ENCODE peak calls at places on chromosome 1, in four cellular contexts. One of them, this sample, is unnamed.

GRCh38 chr1:19483261-19483660 is 2.1 kb downstream of the CAPZB start:
- DNase-seq in fibroblast of lung: no peak
- DNase-seq in endothelial cell of umbilical vein: no peak
- DNase-seq in PC-3: no peak
- DNase-seq in this sample: no peak

GRCh38 chr1:21922103-21923014 is 14.8 kb downstream of the HSPG2 start:
- DNase-seq in fibroblast of lung: no peak
- DNase-seq in endothelial cell of umbilical vein: no peak
- DNase-seq in PC-3: no peak
- DNase-seq in this sample: peak

GRCh38 chr1:183580281-183580682 is 10.0 kb downstream of the NCF2 start:
- DNase-seq in fibroblast of lung: no peak
- DNase-seq in endothelial cell of umbilical vein: peak
- DNase-seq in PC-3: peak
- DNase-seq in this sample: peak

GRCh38 chr1:66778266-66778665 is 22.8 kb downstream of the INSL5 start:
- DNase-seq in fibroblast of lung: no peak
- DNase-seq in endothelial cell of umbilical vein: no peak
- DNase-seq in PC-3: no peak
- DNase-seq in this sample: no peak

GRCh38 chr1:3638027-3638426 is 11.9 kb downstream of the WRAP73 start:
- DNase-seq in fibroblast of lung: no peak
- DNase-seq in endothelial cell of umbilical vein: no peak
- DNase-seq in PC-3: no peak
- DNase-seq in this sample: no peak

GRCh38 chr1:243850013-243850367 is at the start of gene AKT3:
- DNase-seq in fibroblast of lung: no peak
- DNase-seq in endothelial cell of umbilical vein: no peak
- DNase-seq in PC-3: no peak
- DNase-seq in this sample: peak

GRCh38 chr1:43834280-43835140 is 99.1 kb upstream of the ARTN start:
- DNase-seq in fibroblast of lung: peak
- DNase-seq in endothelial cell of umbilical vein: peak
- DNase-seq in PC-3: peak
- DNase-seq in this sample: no peak

GRCh38 chr1:173353346-173353745 is 123.8 kb upstream of the PRDX6 start:
- DNase-seq in fibroblast of lung: no peak
- DNase-seq in endothelial cell of umbilical vein: no peak
- DNase-seq in PC-3: no peak
- DNase-seq in this sample: no peak

GRCh38 chr1:96559181-96559580 is 162.4 kb upstream of the PTBP2 start:
- DNase-seq in fibroblast of lung: no peak
- DNase-seq in endothelial cell of umbilical vein: no peak
- DNase-seq in PC-3: no peak
- DNase-seq in this sample: no peak

GRCh38 chr1:104923075-104923474 is 1173.4 kb downstream of the AMY1C start:
- DNase-seq in fibroblast of lung: no peak
- DNase-seq in endothelial cell of umbilical vein: no peak
- DNase-seq in PC-3: no peak
- DNase-seq in this sample: no peak

GRCh38 chr1:236396665-236397043 is 2.6 kb downstream of the EDARADD start:
- DNase-seq in fibroblast of lung: no peak
- DNase-seq in endothelial cell of umbilical vein: no peak
- DNase-seq in PC-3: no peak
- DNase-seq in this sample: no peak

GRCh38 chr1:236395780-236396664 is 1.9 kb downstream of the EDARADD start:
- DNase-seq in fibroblast of lung: no peak
- DNase-seq in endothelial cell of umbilical vein: no peak
- DNase-seq in PC-3: no peak
- DNase-seq in this sample: peak

GRCh38 chr1:236397173-236397759 is 3.2 kb downstream of the EDARADD start:
- DNase-seq in fibroblast of lung: no peak
- DNase-seq in endothelial cell of umbilical vein: no peak
- DNase-seq in PC-3: no peak
- DNase-seq in this sample: no peak

GRCh38 chr1:236394016-236394481 is at the start of gene EDARADD:
- DNase-seq in fibroblast of lung: peak
- DNase-seq in endothelial cell of umbilical vein: no peak
- DNase-seq in PC-3: peak
- DNase-seq in this sample: no peak

DNA sequence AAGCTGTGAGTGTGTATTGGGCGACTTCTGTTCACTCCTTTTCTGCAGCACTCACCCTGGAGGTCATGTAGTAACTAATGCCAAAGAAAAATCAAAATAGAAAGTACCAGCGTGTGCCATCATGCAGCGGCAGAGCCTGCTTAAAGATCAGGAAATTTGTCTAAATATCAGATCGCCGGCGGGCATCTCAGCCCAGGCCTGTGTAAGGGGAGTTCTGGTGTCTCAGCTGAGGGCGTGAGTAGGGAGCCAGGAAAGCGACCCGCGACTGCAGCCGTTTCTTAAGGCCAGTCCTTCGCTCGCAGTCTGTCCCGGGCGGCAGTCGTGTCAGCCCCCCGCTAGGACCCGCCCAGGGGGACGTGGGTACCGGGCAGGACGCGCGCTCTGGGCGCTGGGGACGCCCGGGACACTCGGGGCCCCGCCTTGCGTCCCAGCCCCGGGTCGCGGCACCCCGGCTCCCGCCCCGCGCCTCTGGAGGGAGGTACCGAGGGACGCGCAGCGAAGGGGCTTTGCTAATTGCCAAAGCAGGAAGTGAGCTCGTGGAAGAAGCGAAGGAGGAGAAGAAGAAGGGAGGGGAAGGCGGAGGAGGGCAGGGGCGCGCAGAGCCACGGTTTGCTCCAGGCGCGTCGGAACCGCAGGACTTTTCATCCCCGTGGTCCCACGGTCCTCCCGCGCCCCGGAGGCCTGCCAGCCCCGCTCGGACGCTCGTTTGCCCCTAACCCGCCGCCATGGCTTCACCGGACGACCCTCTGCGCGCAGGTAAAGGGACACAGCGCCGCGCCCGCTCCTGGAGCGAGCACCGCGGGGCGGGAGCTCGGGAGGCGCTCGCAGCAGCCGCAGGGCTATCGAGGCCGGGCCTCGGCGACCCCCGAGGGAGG is 1.1 kb downstream of the EDARADD start:
- DNase-seq in fibroblast of lung: peak
- DNase-seq in endothelial cell of umbilical vein: peak
- DNase-seq in PC-3: peak
- DNase-seq in this sample: peak
- H3K4me2 ChIP-seq in fibroblast of lung: peak
- H3K4me2 ChIP-seq in endothelial cell of umbilical vein: peak
- H3K4me2 ChIP-seq in PC-3: peak
- H3K4me2 ChIP-seq in this sample: peak

DNA sequence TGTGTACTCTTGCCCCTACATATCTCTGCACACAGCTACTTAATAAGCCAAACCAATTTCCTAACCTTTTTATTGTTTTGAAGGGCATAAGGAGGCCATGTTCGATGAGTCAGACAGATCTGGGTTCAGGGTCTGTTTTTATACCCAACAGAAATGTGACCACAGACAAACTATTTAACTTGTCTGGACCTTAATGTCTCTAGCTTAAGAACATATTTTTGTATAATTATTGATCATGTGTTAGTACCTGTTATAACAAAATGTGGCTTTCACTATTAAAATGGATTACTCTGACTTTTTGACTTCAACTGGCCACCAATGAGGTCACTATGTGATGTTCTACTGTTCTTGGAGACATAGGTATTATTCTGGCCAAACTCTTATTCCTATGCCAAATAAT is 507.8 kb upstream of the USP24 start:
- DNase-seq in fibroblast of lung: peak
- DNase-seq in endothelial cell of umbilical vein: no peak
- DNase-seq in PC-3: no peak
- DNase-seq in this sample: no peak
- H3K9ac ChIP-seq in fibroblast of lung: no peak
- H3K9ac ChIP-seq in endothelial cell of umbilical vein: no peak
- H3K9ac ChIP-seq in PC-3: no peak
- H3K9ac ChIP-seq in this sample: no peak

DNA sequence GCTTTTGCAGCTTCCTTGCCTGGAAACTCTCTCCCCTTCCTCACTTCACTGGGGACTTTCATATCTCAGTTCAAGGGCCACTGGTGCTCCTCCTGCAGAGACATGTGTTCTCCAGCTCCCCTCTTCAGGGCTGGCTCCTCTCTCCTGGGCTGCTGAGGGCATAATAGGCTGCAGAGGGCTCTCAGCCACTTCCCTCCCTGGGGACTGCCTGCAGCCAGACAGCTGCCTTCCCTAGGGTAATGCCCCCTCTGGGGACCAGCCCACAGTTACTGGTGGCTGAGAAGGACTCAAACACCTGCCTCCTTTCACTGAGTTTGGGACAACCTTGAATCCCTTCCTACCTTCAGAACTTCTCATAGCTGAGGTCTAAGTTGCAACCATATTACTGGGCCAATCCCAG is 104.8 kb upstream of the POU3F1 start:
- DNase-seq in fibroblast of lung: no peak
- DNase-seq in endothelial cell of umbilical vein: no peak
- DNase-seq in PC-3: no peak
- DNase-seq in this sample: no peak
- H3K4me2 ChIP-seq in fibroblast of lung: no peak
- H3K4me2 ChIP-seq in endothelial cell of umbilical vein: no peak
- H3K4me2 ChIP-seq in PC-3: no peak
- H3K4me2 ChIP-seq in this sample: no peak

GRCh38 chr1:27937524-27937836 is 2.7 kb downstream of the SMPDL3B start:
- DNase-seq in fibroblast of lung: no peak
- DNase-seq in endothelial cell of umbilical vein: no peak
- DNase-seq in PC-3: no peak
- DNase-seq in this sample: no peak

GRCh38 chr1:27934818-27935549 is at the start of gene SMPDL3B:
- DNase-seq in fibroblast of lung: peak
- DNase-seq in endothelial cell of umbilical vein: peak
- DNase-seq in PC-3: peak
- DNase-seq in this sample: peak

GRCh38 chr1:27936370-27936769 is 1.6 kb downstream of the SMPDL3B start:
- DNase-seq in fibroblast of lung: no peak
- DNase-seq in endothelial cell of umbilical vein: no peak
- DNase-seq in PC-3: no peak
- DNase-seq in this sample: no peak

GRCh38 chr1:27938488-27938887 is 3.7 kb downstream of the SMPDL3B start:
- DNase-seq in fibroblast of lung: no peak
- DNase-seq in endothelial cell of umbilical vein: no peak
- DNase-seq in PC-3: no peak
- DNase-seq in this sample: no peak

GRCh38 chr1:27935721-27936120 is 921 bp downstream of the SMPDL3B start:
- DNase-seq in fibroblast of lung: no peak
- DNase-seq in endothelial cell of umbilical vein: no peak
- DNase-seq in PC-3: no peak
- DNase-seq in this sample: no peak
- H3K9ac ChIP-seq in fibroblast of lung: no peak
- H3K9ac ChIP-seq in endothelial cell of umbilical vein: no peak
- H3K9ac ChIP-seq in PC-3: peak
- H3K9ac ChIP-seq in this sample: peak

GRCh38 chr1:168090395-168090794 is 46.3 kb downstream of the GPR161 start:
- DNase-seq in fibroblast of lung: no peak
- DNase-seq in endothelial cell of umbilical vein: no peak
- DNase-seq in PC-3: no peak
- DNase-seq in this sample: no peak

GRCh38 chr1:168091063-168091462 is 45.7 kb downstream of the GPR161 start:
- DNase-seq in fibroblast of lung: no peak
- DNase-seq in endothelial cell of umbilical vein: no peak
- DNase-seq in PC-3: no peak
- DNase-seq in this sample: no peak

GRCh38 chr1:168089979-168090337 is 46.8 kb downstream of the GPR161 start:
- DNase-seq in fibroblast of lung: no peak
- DNase-seq in endothelial cell of umbilical vein: no peak
- DNase-seq in PC-3: no peak
- DNase-seq in this sample: no peak

GRCh38 chr1:168088511-168089325 is 48.0 kb downstream of the GPR161 start:
- DNase-seq in fibroblast of lung: no peak
- DNase-seq in endothelial cell of umbilical vein: no peak
- DNase-seq in PC-3: peak
- DNase-seq in this sample: no peak

DNA sequence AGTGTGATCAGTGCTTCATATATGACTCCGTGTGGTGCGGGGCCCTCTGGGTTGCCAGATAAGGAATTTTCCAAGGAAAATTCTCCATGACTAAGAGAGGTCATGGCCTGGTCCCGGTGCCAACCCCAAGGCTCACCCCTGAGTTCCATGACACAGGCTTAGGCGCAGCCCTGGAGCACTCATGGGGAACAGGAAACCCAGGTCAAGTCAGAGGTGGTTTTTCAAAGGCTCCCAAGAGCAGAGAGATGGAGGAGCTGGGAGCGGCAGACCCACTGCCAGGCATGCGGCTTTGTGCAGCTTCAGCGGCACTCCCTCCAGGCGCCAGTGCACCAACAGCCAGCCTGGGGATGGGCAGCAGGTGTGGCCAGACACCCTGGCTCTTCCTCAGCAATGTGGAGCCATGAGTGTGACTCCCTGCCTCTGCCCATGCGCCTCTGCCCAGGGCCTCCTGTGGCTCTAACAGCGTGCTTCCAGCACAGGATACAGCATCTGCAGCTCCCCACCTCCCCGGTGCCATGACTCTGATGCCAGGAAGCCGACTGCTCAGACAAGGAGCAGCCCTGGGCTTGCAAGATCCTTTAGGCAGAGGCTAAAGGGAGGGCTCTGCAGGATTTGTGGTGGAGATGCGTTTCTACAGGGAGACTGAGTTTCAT is 47.3 kb downstream of the GPR161 start:
- DNase-seq in fibroblast of lung: no peak
- DNase-seq in endothelial cell of umbilical vein: peak
- DNase-seq in PC-3: no peak
- DNase-seq in this sample: no peak
- H3K4me2 ChIP-seq in fibroblast of lung: no peak
- H3K4me2 ChIP-seq in endothelial cell of umbilical vein: no peak
- H3K4me2 ChIP-seq in PC-3: peak
- H3K4me2 ChIP-seq in this sample: no peak